ENCODE peak calls at places on chromosomes 7 and 10, in seven cellular contexts. One of them, this sample, is unnamed. For H3K9me3, the result is how much of the 10 kb centered on the place peaks cover.

GRCh38 chr7:41252957-41253356 is 449.9 kb downstream of the INHBA start:
- DNase-seq in adipocyte: no peak
- DNase-seq in tibial nerve: no peak
- DNase-seq in mammary epithelial cell: no peak
- DNase-seq in suprapubic skin: no peak
- DNase-seq in transverse colon: no peak
- DNase-seq in PC-9: no peak
- DNase-seq in this sample: no peak

GRCh38 chr7:94042381-94042780 is 38.2 kb upstream of the BET1 start:
- DNase-seq in adipocyte: no peak
- DNase-seq in tibial nerve: no peak
- DNase-seq in mammary epithelial cell: no peak
- DNase-seq in suprapubic skin: no peak
- DNase-seq in transverse colon: no peak
- DNase-seq in PC-9: no peak
- DNase-seq in this sample: no peak

GRCh38 chr10:2456834-2457233 is 610.5 kb upstream of the PFKP start:
- DNase-seq in adipocyte: no peak
- DNase-seq in tibial nerve: no peak
- DNase-seq in mammary epithelial cell: no peak
- DNase-seq in suprapubic skin: no peak
- DNase-seq in transverse colon: no peak
- DNase-seq in PC-9: no peak
- DNase-seq in this sample: no peak

GRCh38 chr10:70475661-70476060 is 2.9 kb upstream of the PALD1 start:
- DNase-seq in adipocyte: no peak
- DNase-seq in tibial nerve: no peak
- DNase-seq in mammary epithelial cell: peak
- DNase-seq in suprapubic skin: no peak
- DNase-seq in transverse colon: no peak
- DNase-seq in PC-9: peak
- DNase-seq in this sample: peak

GRCh38 chr7:128060018-128060417 is 28.8 kb upstream of the LRRC4 start:
- DNase-seq in adipocyte: no peak
- DNase-seq in tibial nerve: no peak
- DNase-seq in mammary epithelial cell: no peak
- DNase-seq in suprapubic skin: no peak
- DNase-seq in transverse colon: no peak
- DNase-seq in PC-9: no peak
- DNase-seq in this sample: no peak

GRCh38 chr10:122713091-122713885 is 13.6 kb upstream of the C10orf120 start:
- DNase-seq in adipocyte: peak
- DNase-seq in tibial nerve: no peak
- DNase-seq in mammary epithelial cell: no peak
- DNase-seq in suprapubic skin: no peak
- DNase-seq in transverse colon: no peak
- DNase-seq in PC-9: no peak
- DNase-seq in this sample: no peak

GRCh38 chr7:1555046-1555812 is 776 bp downstream of the TMEM184A start:
- DNase-seq in adipocyte: peak
- DNase-seq in tibial nerve: no peak
- DNase-seq in mammary epithelial cell: peak
- DNase-seq in suprapubic skin: no peak
- DNase-seq in transverse colon: peak
- DNase-seq in PC-9: peak
- DNase-seq in this sample: peak

GRCh38 chr10:86964061-86964846 is 4.0 kb upstream of the ADIRF start:
- DNase-seq in adipocyte: no peak
- DNase-seq in tibial nerve: no peak
- DNase-seq in mammary epithelial cell: no peak
- DNase-seq in suprapubic skin: peak
- DNase-seq in transverse colon: no peak
- DNase-seq in PC-9: no peak
- DNase-seq in this sample: no peak

GRCh38 chr7:92955081-92955480 is 118.7 kb upstream of the CDK6 start:
- DNase-seq in adipocyte: no peak
- DNase-seq in tibial nerve: no peak
- DNase-seq in mammary epithelial cell: peak
- DNase-seq in suprapubic skin: no peak
- DNase-seq in transverse colon: no peak
- DNase-seq in PC-9: no peak
- DNase-seq in this sample: no peak

GRCh38 chr7:105011771-105012502 is 2.1 kb upstream of the KMT2E start:
- DNase-seq in adipocyte: peak
- DNase-seq in tibial nerve: no peak
- DNase-seq in mammary epithelial cell: no peak
- DNase-seq in suprapubic skin: no peak
- DNase-seq in transverse colon: peak
- DNase-seq in PC-9: no peak
- DNase-seq in this sample: no peak

GRCh38 chr7:42014625-42015412 is 222.2 kb downstream of the GLI3 start:
- DNase-seq in adipocyte: no peak
- DNase-seq in tibial nerve: no peak
- DNase-seq in mammary epithelial cell: peak
- DNase-seq in suprapubic skin: no peak
- DNase-seq in transverse colon: peak
- DNase-seq in PC-9: peak
- DNase-seq in this sample: peak

GRCh38 chr7:44595934-44596635 is 10.3 kb upstream of the OGDH start:
- DNase-seq in adipocyte: peak
- DNase-seq in tibial nerve: no peak
- DNase-seq in mammary epithelial cell: no peak
- DNase-seq in suprapubic skin: no peak
- DNase-seq in transverse colon: no peak
- DNase-seq in PC-9: no peak
- DNase-seq in this sample: no peak

GRCh38 chr7:28685660-28686417 is 272.3 kb downstream of the TRIL start:
- DNase-seq in adipocyte: peak
- DNase-seq in tibial nerve: peak
- DNase-seq in mammary epithelial cell: peak
- DNase-seq in suprapubic skin: peak
- DNase-seq in transverse colon: peak
- DNase-seq in PC-9: peak
- DNase-seq in this sample: peak

GRCh38 chr10:70474780-70475179 is 3.8 kb upstream of the PALD1 start:
- DNase-seq in adipocyte: no peak
- DNase-seq in tibial nerve: no peak
- DNase-seq in mammary epithelial cell: no peak
- DNase-seq in suprapubic skin: no peak
- DNase-seq in transverse colon: no peak
- DNase-seq in PC-9: peak
- DNase-seq in this sample: no peak

GRCh38 chr10:48599830-48600134 is 5.1 kb downstream of the ARHGAP22 start:
- DNase-seq in adipocyte: no peak
- DNase-seq in tibial nerve: no peak
- DNase-seq in mammary epithelial cell: no peak
- DNase-seq in suprapubic skin: no peak
- DNase-seq in transverse colon: no peak
- DNase-seq in PC-9: no peak
- DNase-seq in this sample: no peak

GRCh38 chr10:29142516-29143314 is 146.2 kb upstream of the LYZL1 start:
- DNase-seq in adipocyte: no peak
- DNase-seq in tibial nerve: no peak
- DNase-seq in mammary epithelial cell: no peak
- DNase-seq in suprapubic skin: no peak
- DNase-seq in transverse colon: no peak
- DNase-seq in PC-9: peak
- DNase-seq in this sample: no peak

GRCh38 chr7:7425321-7425720 is 110.4 kb downstream of the COL28A1 start:
- DNase-seq in adipocyte: no peak
- DNase-seq in tibial nerve: no peak
- DNase-seq in mammary epithelial cell: no peak
- DNase-seq in suprapubic skin: no peak
- DNase-seq in transverse colon: no peak
- DNase-seq in PC-9: no peak
- DNase-seq in this sample: no peak

DNA sequence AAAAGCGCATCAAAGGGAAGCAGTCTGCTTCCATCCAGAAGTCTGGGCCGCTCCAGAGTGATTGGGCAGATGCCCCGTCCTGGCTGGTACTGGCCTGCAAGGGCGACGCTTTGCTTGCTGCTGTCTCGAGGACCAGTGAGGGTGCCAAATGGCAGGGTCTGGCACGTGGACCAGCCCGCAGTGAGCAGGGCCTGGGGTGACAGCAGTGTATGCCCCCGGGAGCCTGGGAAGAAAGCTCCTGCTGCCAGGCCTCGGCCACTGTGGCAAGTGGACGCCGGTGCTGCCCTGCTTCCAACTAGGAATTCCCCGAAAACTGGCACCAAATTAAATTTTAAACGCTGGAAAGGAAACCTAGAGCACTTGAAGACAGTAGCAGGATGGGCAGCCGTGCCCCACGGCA is 357.0 kb upstream of the MKI67 start:
- DNase-seq in adipocyte: no peak
- DNase-seq in tibial nerve: no peak
- DNase-seq in mammary epithelial cell: no peak
- DNase-seq in suprapubic skin: no peak
- DNase-seq in transverse colon: no peak
- DNase-seq in PC-9: no peak
- DNase-seq in this sample: no peak
- H3K9me3 ChIP-seq in adipocyte: under half
- H3K9me3 ChIP-seq in tibial nerve: under half
- H3K9me3 ChIP-seq in mammary epithelial cell: under half
- H3K9me3 ChIP-seq in suprapubic skin: under half
- H3K9me3 ChIP-seq in transverse colon: under half
- H3K9me3 ChIP-seq in PC-9: under half
- H3K9me3 ChIP-seq in this sample: under half

GRCh38 chr10:88080213-88080612 is 216.8 kb downstream of the PTEN start:
- DNase-seq in adipocyte: peak
- DNase-seq in tibial nerve: no peak
- DNase-seq in mammary epithelial cell: no peak
- DNase-seq in suprapubic skin: no peak
- DNase-seq in transverse colon: no peak
- DNase-seq in PC-9: no peak
- DNase-seq in this sample: no peak

GRCh38 chr10:88082391-88082790 is 219.0 kb downstream of the PTEN start:
- DNase-seq in adipocyte: no peak
- DNase-seq in tibial nerve: no peak
- DNase-seq in mammary epithelial cell: no peak
- DNase-seq in suprapubic skin: no peak
- DNase-seq in transverse colon: no peak
- DNase-seq in PC-9: no peak
- DNase-seq in this sample: no peak

GRCh38 chr10:88081457-88082054 is 218.1 kb downstream of the PTEN start:
- DNase-seq in adipocyte: no peak
- DNase-seq in tibial nerve: no peak
- DNase-seq in mammary epithelial cell: no peak
- DNase-seq in suprapubic skin: no peak
- DNase-seq in transverse colon: no peak
- DNase-seq in PC-9: no peak
- DNase-seq in this sample: no peak

GRCh38 chr10:88083597-88083989 is 220.2 kb downstream of the PTEN start:
- DNase-seq in adipocyte: no peak
- DNase-seq in tibial nerve: no peak
- DNase-seq in mammary epithelial cell: no peak
- DNase-seq in suprapubic skin: no peak
- DNase-seq in transverse colon: no peak
- DNase-seq in PC-9: no peak
- DNase-seq in this sample: no peak

GRCh38 chr10:88082806-88083596 is 219.6 kb downstream of the PTEN start:
- DNase-seq in adipocyte: no peak
- DNase-seq in tibial nerve: no peak
- DNase-seq in mammary epithelial cell: peak
- DNase-seq in suprapubic skin: no peak
- DNase-seq in transverse colon: no peak
- DNase-seq in PC-9: no peak
- DNase-seq in this sample: no peak
- H3K4me3 ChIP-seq in adipocyte: no peak
- H3K4me3 ChIP-seq in tibial nerve: no peak
- H3K4me3 ChIP-seq in mammary epithelial cell: no peak
- H3K4me3 ChIP-seq in suprapubic skin: no peak
- H3K4me3 ChIP-seq in transverse colon: no peak
- H3K4me3 ChIP-seq in PC-9: no peak
- H3K4me3 ChIP-seq in this sample: no peak

DNA sequence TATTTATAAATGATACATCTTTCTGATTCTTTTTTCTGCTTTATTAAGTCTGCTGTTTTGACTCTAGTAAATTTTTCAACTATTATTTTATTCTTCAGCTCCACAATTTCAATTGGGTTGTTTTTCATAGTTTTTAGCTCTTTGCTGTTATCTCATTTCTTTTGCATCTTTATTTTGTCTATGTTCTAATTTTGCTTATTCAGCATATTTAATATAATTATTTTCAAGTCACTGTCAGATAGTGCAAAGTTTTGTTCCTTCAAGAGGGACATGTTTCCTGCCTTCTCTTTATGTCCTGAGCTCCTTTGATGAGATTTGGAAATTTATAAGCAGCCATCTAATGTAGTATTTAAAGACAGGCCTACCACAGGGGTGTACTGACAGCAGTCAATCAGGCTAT is 131.5 kb upstream of the ZNF722 start:
- DNase-seq in adipocyte: no peak
- DNase-seq in tibial nerve: no peak
- DNase-seq in mammary epithelial cell: no peak
- DNase-seq in suprapubic skin: no peak
- DNase-seq in transverse colon: no peak
- DNase-seq in PC-9: no peak
- DNase-seq in this sample: no peak
- H3K9me3 ChIP-seq in adipocyte: half or more
- H3K9me3 ChIP-seq in tibial nerve: under half
- H3K9me3 ChIP-seq in mammary epithelial cell: under half
- H3K9me3 ChIP-seq in suprapubic skin: under half
- H3K9me3 ChIP-seq in transverse colon: under half
- H3K9me3 ChIP-seq in PC-9: under half
- H3K9me3 ChIP-seq in this sample: under half

GRCh38 chr7:100431286-100431735 is 1.7 kb downstream of the MEPCE start:
- DNase-seq in adipocyte: no peak
- DNase-seq in tibial nerve: no peak
- DNase-seq in mammary epithelial cell: no peak
- DNase-seq in suprapubic skin: no peak
- DNase-seq in transverse colon: no peak
- DNase-seq in PC-9: no peak
- DNase-seq in this sample: no peak

GRCh38 chr7:100432621-100433275 is 3.1 kb downstream of the MEPCE start:
- DNase-seq in adipocyte: no peak
- DNase-seq in tibial nerve: no peak
- DNase-seq in mammary epithelial cell: no peak
- DNase-seq in suprapubic skin: no peak
- DNase-seq in transverse colon: no peak
- DNase-seq in PC-9: no peak
- DNase-seq in this sample: no peak

GRCh38 chr7:100433276-100433591 is 3.1 kb downstream of the PPP1R35 start:
- DNase-seq in adipocyte: no peak
- DNase-seq in tibial nerve: no peak
- DNase-seq in mammary epithelial cell: no peak
- DNase-seq in suprapubic skin: no peak
- DNase-seq in transverse colon: no peak
- DNase-seq in PC-9: no peak
- DNase-seq in this sample: no peak

GRCh38 chr7:100430450-100431285 is 1.0 kb downstream of the MEPCE start:
- DNase-seq in adipocyte: peak
- DNase-seq in tibial nerve: peak
- DNase-seq in mammary epithelial cell: no peak
- DNase-seq in suprapubic skin: peak
- DNase-seq in transverse colon: peak
- DNase-seq in PC-9: no peak
- DNase-seq in this sample: no peak

DNA sequence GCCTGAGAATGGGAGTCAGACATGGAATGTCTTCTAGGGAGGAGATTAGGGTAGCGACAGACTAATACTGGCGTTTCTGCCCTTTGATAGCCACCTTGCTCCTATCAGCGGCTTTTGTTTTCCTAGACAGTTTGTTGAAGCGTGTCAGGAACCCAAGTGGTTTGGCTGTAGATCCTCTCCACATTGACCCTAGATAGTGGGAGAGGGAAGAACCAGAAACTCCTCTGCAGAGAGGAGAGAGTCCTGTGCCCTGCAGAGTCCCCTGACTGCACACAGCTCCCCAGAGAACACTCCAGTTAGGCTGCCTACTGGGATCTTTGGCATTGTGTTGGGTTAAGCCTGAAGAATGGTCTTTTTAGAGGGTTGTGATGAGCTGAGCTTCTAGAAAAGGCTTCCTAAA is 2.4 kb downstream of the MEPCE start:
- DNase-seq in adipocyte: no peak
- DNase-seq in tibial nerve: no peak
- DNase-seq in mammary epithelial cell: no peak
- DNase-seq in suprapubic skin: no peak
- DNase-seq in transverse colon: no peak
- DNase-seq in PC-9: no peak
- DNase-seq in this sample: no peak
- H3K4me3 ChIP-seq in adipocyte: peak
- H3K4me3 ChIP-seq in tibial nerve: no peak
- H3K4me3 ChIP-seq in mammary epithelial cell: no peak
- H3K4me3 ChIP-seq in suprapubic skin: no peak
- H3K4me3 ChIP-seq in transverse colon: no peak
- H3K4me3 ChIP-seq in PC-9: no peak
- H3K4me3 ChIP-seq in this sample: no peak